ENCODE peak calls at places on chromosomes 6 and 20, in eight cellular contexts. H is ascending aorta, G is ureter, Y is T-helper 1 cell, W is right cardiac atrium, B is nephron progenitor cell, E is ELR, I is NCI-H2081. S is an unnamed sample.

GRCh38 chr6:152091851-152092341 is 284.4 kb downstream of the ESR1 start:
- DNase-seq in B (no peak), Y (no peak), G (no peak), H (no peak), E (peak; percentile 86), W (no peak), I (no peak), S (no peak)

GRCh38 chr6:89368107-89368506 is 15.6 kb upstream of the UBE2J1 start:
- DNase-seq in W (peak; percentile 61), H (no peak), G (peak; percentile 66), B (peak; percentile 79), Y (peak; percentile 41), I (peak; percentile 61), E (peak; percentile 65), S (peak; percentile 89)

GRCh38 chr6:98824163-98824906 is 10.0 kb upstream of the POU3F2 start:
- DNase-seq in B (peak; percentile 66), W (no peak), E (no peak), Y (no peak), H (no peak), I (no peak), G (no peak), S (peak; percentile 84)

GRCh38 chr6:40912158-40912946 is 126.7 kb downstream of the UNC5CL start:
- DNase-seq in H (no peak), W (peak; percentile 67), E (peak; percentile 25), G (peak; percentile 61), B (peak; percentile 28), Y (peak; percentile 48), I (peak; percentile 62), S (peak; percentile 84)

GRCh38 chr6:10951675-10952282 is 64.9 kb downstream of the SYCP2L start:
- DNase-seq in W (no peak), G (no peak), I (no peak), E (peak; percentile 82), Y (no peak), H (no peak), B (no peak), S (no peak)

GRCh38 chr6:35727935-35728662 is 8.7 kb upstream of the ARMC12 start:
- DNase-seq in E (peak; percentile 90), I (peak; percentile 73), Y (peak; percentile 95), W (peak; percentile 98), G (peak; percentile 94), B (peak; percentile 62), H (peak; percentile 85), S (peak; percentile 82)

GRCh38 chr20:57092112-57092899 is 174.1 kb downstream of the BMP7 start:
- DNase-seq in H (no peak), I (peak; percentile 36), E (peak; percentile 72), W (peak; percentile 82), G (peak; percentile 62), Y (peak; percentile 49), B (peak; percentile 81), S (peak; percentile 91)

GRCh38 chr6:142715386-142715785 is 229.6 kb downstream of the HIVEP2 start:
- DNase-seq in G (no peak), I (no peak), B (no peak), E (no peak), H (no peak), Y (no peak), W (no peak), S (no peak)

GRCh38 chr6:63193324-63193723 is 17.9 kb upstream of the FKBP1C start:
- DNase-seq in B (no peak), G (no peak), I (no peak), E (no peak), Y (no peak), H (no peak), W (no peak), S (no peak)

S was measured in endodermal cell.